ENCODE peak calls at places on chromosome X, in four cellular contexts. D, V, B and X are unnamed samples.

GRCh38 chrX:152904151-152905080 is 6.5 kb downstream of the ZNF185 start:
- DNase-seq in V (peak; percentile 52), B (peak; percentile 52), D (no peak), X (peak; percentile 72)

GRCh38 chrX:111360839-111361238 is 51.2 kb downstream of the DCX start:
- DNase-seq in D (no peak), B (no peak), V (no peak), X (no peak)

GRCh38 chrX:123920065-123920785 is 41.3 kb upstream of the STAG2 start:
- DNase-seq in V (peak; percentile 58), D (no peak), B (no peak), X (no peak)

GRCh38 chrX:48470110-48470832 is at the start of gene SLC38A5:
- DNase-seq in B (no peak), V (no peak), D (no peak), X (no peak)

GRCh38 chrX:2894885-2895292 is 34.2 kb downstream of the ARSD start:
- DNase-seq in D (no peak), B (no peak), V (peak; percentile 8), X (no peak)

GRCh38 chrX:11724122-11725017 is 33.7 kb upstream of the MSL3 start:
- DNase-seq in B (peak; percentile 28), V (peak; percentile 1), D (no peak), X (peak; percentile 23)

GRCh38 chrX:141258080-141258479 is 15.8 kb upstream of the SPANXC start:
- DNase-seq in B (no peak), V (no peak), D (no peak), X (no peak)

GRCh38 chrX:10457092-10457491 is 163.3 kb downstream of the MID1 start:
- DNase-seq in D (no peak), B (no peak), V (no peak), X (no peak)

GRCh38 chrX:33128048-33128805 is 83.1 kb downstream of the DMD start:
- DNase-seq in B (no peak), V (no peak), D (no peak), X (no peak)

DNA sequence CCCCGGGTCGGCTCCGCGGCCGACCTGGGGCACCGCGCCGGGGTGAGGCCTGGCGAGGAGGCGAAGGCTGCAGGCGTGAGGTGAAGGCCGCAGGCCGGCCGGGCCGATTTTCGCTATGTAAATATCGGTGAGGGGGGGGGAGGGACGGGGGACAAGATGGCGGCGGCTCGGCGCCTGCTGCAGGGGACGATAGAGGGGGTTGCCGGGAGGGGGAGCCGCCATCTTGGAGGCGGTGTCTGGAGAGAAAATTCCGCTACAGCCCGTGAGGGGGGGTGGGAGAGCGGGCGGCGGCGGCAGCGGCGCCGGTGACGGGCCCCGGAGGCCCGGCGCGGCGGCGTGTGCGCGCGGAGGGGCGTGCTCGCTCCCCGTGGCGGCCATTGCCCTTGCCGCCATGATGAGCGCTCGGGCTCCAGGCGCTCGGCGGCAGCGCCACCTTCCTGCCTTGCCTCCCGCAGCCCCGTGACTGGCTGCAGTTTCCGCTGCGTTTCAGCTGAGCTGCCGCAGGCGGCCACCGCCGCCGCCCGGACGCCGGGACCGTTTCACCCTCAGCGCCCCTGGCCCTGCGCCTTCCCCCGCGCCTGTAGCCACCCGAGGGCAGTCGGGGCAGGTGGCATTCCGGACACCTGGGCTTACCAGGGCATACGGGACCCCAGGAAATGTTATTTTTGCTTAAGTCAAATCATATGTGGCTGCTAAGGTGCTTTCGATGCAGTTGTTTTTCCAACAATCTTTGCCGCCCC is 692 bp downstream of the ZFX start:
- DNase-seq in V (peak; percentile 71), D (peak; percentile 97), B (peak; percentile 91), X (peak; percentile 91)
- TF ChIP-seq CTCF in V (peak; percentile 65), D (peak; percentile 63), B (peak; percentile 1), X (peak; percentile 28)

GRCh38 chrX:41734530-41734929 is 10.5 kb downstream of the GPR82 start:
- DNase-seq in V (peak; percentile 2), D (no peak), B (no peak), X (no peak)
- TF ChIP-seq CTCF in V (peak; percentile 72), D (peak; percentile 57), B (no peak), X (no peak)

GRCh38 chrX:19638968-19639539 is 123.7 kb upstream of the MAP3K15 start:
- DNase-seq in B (no peak), D (no peak), V (no peak), X (no peak)
- TF ChIP-seq CTCF in B (no peak), D (no peak), V (no peak), X (no peak)

DNA sequence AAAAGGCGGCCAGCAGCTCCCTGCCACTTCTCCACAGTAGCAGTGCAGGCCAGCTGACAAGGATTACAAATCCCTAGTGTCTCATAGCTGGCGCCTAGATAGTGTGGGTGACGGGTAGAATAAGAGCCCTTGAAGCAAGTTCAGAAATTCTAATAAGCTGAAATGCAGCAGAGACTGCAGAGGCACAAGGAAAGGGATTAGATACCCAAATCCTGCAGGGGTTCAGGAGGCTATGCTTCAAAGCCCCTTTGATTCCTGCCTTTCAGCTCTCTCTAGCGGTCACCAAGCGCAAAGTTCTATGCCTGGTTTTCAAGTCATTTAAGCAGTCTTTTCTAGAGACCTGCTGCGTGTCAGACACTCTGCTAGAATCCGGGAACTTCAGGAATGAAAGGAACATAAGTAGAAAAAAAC is 79.2 kb downstream of the RLIM start:
- DNase-seq in D (no peak), B (peak; percentile 41), V (peak; percentile 54), X (peak; percentile 40)
- TF ChIP-seq CTCF in D (peak; percentile 55), B (no peak), V (peak; percentile 25), X (peak; percentile 23)